ENCODE peak calls at places on chromosome 17, in ten cellular contexts. I is endothelial cell, U is A673, N is AG10803, V is cardiac muscle cell, R is AG09309, K is HL-60, O is stomach, F is PC-3, M is WTC11. Y is an unnamed sample.

GRCh38 chr17:68048996-68049395 is 13.5 kb downstream of the KPNA2 start:
- DNase-seq in I (no peak), U (peak; percentile 46), N (no peak), V (no peak), R (no peak), K (no peak), O (no peak), F (peak; percentile 40), M (no peak), Y (no peak)

GRCh38 chr17:56173026-56173425 is 19.8 kb downstream of the ANKFN1 start:
- DNase-seq in I (no peak), U (no peak), N (no peak), V (no peak), R (no peak), K (no peak), O (no peak), F (no peak), M (no peak), Y (no peak)

GRCh38 chr17:6305613-6306360 is 129.1 kb downstream of the AIPL1 start:
- DNase-seq in I (no peak), U (no peak), N (no peak), V (no peak), R (no peak), K (no peak), O (no peak), F (no peak), M (no peak), Y (no peak)

GRCh38 chr17:47615766-47616424 is 33.8 kb upstream of the KPNB1 start:
- DNase-seq in I (no peak), U (peak; percentile 51), N (peak; percentile 50), V (peak; percentile 69), R (peak; percentile 7), K (no peak), O (no peak), F (peak; percentile 92), M (no peak), Y (no peak)

GRCh38 chr17:29177541-29177870 is 2.7 kb downstream of the MYO18A start:
- DNase-seq in I (no peak), U (no peak), N (no peak), V (no peak), R (no peak), K (no peak), O (no peak), F (no peak), M (no peak), Y (no peak)

GRCh38 chr17:48543854-48544355 is 1.0 kb downstream of the HOXB2 start:
- DNase-seq in I (no peak), U (no peak), N (no peak), V (no peak), R (no peak), K (no peak), O (no peak), F (no peak), M (no peak), Y (no peak)

GRCh38 chr17:64107517-64108235 is 22.3 kb downstream of the ERN1 start:
- DNase-seq in I (no peak), U (no peak), N (no peak), V (no peak), R (no peak), K (no peak), O (no peak), F (peak; percentile 65), M (no peak), Y (no peak)

GRCh38 chr17:78144736-78145641 is 1.2 kb upstream of the C17orf99 start:
- DNase-seq in I (no peak), U (no peak), N (no peak), V (no peak), R (no peak), K (no peak), O (peak; percentile 93), F (peak; percentile 65), M (no peak), Y (peak; percentile 82)

GRCh38 chr17:47692137-47692894 is 1.6 kb upstream of the TBKBP1 start:
- DNase-seq in I (no peak), U (no peak), N (no peak), V (no peak), R (no peak), K (no peak), O (no peak), F (no peak), M (no peak), Y (no peak)

GRCh38 chr17:17437461-17437860 is 39.3 kb upstream of the MED9 start:
- DNase-seq in I (no peak), U (no peak), N (no peak), V (no peak), R (no peak), K (no peak), O (no peak), F (no peak), M (no peak), Y (no peak)

GRCh38 chr17:17440938-17441730 is 35.7 kb upstream of the MED9 start:
- DNase-seq in I (no peak), U (no peak), N (no peak), V (no peak), R (no peak), K (no peak), O (no peak), F (no peak), M (no peak), Y (no peak)

GRCh38 chr17:17443173-17443572 is 33.6 kb upstream of the MED9 start:
- DNase-seq in I (no peak), U (no peak), N (peak; percentile 56), V (no peak), R (no peak), K (no peak), O (no peak), F (peak; percentile 24), M (no peak), Y (no peak)

GRCh38 chr17:17437893-17438292 is 38.9 kb upstream of the MED9 start:
- DNase-seq in I (no peak), U (no peak), N (no peak), V (no peak), R (no peak), K (no peak), O (no peak), F (no peak), M (no peak), Y (no peak)

DNA sequence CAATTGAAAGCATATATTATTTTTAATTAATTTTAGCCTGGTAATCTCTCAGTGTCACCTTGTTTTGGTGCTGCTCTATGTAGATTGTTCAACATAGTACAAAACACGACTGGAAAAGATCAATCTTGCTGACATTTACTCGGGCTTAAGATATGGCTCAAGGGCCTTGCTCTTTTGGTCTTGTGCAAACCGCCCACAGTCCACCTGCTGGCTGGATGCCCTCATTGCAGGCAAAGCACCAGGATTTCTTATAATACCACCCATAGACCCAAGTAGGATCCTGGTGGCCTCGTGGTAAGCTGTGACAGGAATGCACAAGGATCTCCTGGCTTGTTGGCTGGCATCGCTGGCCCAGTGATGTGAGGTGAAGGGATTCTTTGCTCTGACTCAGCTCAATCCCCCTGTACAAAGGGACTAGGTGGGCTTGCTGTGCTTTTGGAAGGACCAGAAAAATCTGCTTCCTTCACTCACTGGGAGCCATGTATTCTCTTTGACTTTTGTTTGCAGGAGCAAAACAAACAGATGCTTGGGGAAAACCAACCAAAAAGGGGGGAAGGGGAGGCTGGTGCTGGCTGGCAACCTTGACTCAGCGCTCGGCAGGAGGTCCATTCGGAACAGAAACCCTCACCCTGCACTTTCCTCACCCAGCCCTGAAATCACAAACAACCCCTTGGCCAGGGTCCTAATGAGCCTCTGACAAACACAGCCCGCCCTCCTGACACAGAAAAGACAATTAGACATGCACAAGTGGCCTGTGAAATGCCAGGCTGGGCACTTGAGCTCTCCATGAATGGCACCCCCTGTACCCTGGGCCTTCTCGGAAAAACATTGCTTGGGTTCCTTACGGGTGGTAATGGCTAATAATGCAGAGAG is 36.6 kb upstream of the MED9 start:
- DNase-seq in I (peak; percentile 68), U (peak; percentile 77), N (no peak), V (peak; percentile 60), R (no peak), K (no peak), O (peak; percentile 80), F (peak; percentile 78), M (peak; percentile 84), Y (peak; percentile 63)
- TF ChIP-seq CTCF in I (peak; percentile 85), U (peak; percentile 71), N (peak; percentile 48), V (peak; percentile 56), R (peak; percentile 51), K (peak; percentile 21), O (peak; percentile 52), F (peak; percentile 82), M (peak; percentile 76), Y (peak; percentile 25)

GRCh38 chr17:53032861-53033271 is 789.9 kb upstream of the KIF2B start:
- DNase-seq in I (peak; percentile 62), U (peak; percentile 86), N (no peak), V (peak; percentile 94), R (no peak), K (no peak), O (no peak), F (peak; percentile 60), M (peak; percentile 50), Y (peak; percentile 8)
- TF ChIP-seq CTCF in I (peak; percentile 40), U (peak; percentile 71), N (no peak), V (peak; percentile 60), R (no peak), K (peak; percentile 9), O (peak; percentile 56), F (peak; percentile 48), M (peak; percentile 34), Y (no peak)

DNA sequence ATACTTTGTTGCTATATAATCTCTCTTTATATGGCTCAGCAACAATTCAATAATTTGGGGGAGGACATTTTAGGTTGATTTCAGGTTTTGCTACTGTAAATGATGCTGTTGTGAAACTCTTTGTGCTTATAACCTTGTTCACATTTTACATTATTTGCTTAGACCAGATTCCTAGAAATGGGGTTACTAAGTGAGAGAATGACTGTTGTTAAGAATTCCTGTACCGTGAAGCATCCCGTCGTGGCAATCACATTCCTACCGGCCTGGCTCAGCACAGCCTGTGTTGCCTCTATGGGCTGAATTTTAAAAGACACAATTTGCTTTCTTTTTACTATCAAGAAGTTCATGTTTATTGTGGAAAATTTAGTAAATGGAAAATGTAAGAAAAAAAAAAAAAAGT is 31.4 kb downstream of the B9D1 start:
- DNase-seq in I (no peak), U (no peak), N (peak; percentile 89), V (no peak), R (peak; percentile 69), K (no peak), O (peak; percentile 22), F (no peak), M (no peak), Y (no peak)
- TF ChIP-seq CTCF in I (no peak), U (no peak), N (peak; percentile 31), V (no peak), R (peak; percentile 0), K (no peak), O (no peak), F (no peak), M (no peak), Y (no peak)

DNA sequence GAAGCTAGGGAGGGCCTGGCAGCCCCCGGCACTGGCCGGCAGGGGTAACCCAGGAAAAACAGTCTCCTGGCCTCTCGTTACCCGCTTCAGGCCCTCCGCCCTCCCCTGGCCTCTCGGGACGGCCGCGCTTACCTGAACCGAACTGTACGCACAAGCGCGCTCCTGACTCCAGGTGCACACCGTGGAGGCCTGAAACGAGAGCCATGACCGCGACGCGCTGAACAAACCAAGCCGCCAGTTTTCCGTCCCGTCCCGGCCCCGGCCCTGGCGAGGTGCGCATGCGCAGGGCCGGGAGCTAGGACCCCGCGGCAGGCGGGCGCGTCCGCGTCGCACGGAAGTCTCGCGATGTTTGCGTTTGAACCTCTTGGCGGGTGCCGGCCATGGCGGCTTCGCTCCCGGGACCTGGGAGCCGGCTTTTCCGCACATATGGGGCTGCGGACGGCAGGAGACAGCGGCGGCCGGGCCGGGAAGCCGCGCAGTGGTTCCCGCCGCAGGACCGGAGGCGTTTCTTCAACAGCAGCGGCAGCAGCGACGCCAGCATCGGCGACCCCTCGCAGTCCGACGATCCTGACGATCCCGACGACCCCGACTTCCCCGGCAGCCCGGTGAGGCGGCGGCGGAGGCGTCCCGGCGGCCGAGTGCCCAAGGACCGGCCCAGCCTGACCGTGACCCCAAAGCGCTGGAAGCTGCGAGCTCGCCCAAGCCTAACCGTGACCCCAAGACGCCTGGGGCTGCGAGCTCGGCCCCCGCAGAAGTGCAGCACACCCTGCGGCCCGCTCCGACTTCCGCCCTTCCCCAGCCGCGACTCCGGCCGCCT is at the start of gene HASPIN:
- DNase-seq in I (peak; percentile 95), U (peak; percentile 96), N (peak; percentile 82), V (peak; percentile 97), R (no peak), K (peak; percentile 53), O (peak; percentile 93), F (peak; percentile 92), M (peak; percentile 91), Y (peak; percentile 86)
- TF ChIP-seq CTCF in I (no peak), U (no peak), N (peak; percentile 37), V (peak; percentile 29), R (peak; percentile 34), K (no peak), O (peak; percentile 43), F (no peak), M (no peak), Y (no peak)

Y was measured in Calu3.